ENCODE peak calls at places on chromosomes 3 and 15, in eight cellular contexts. J is cardiac fibroblast, E is OCI-LY7, Y is mammary epithelial cell, H is mucosa of descending colon, I is sigmoid colon, C is uterus, V is HL-60. F is an unnamed sample.
A peak's percentile ranks its signal among the peaks of the same experiment; 100 is the strongest.

GRCh38 chr3:195540526-195540925 is 2.6 kb downstream of the PPP1R2 start:
- DNase-seq in J (no peak), E (peak; percentile 48), Y (no peak), H (no peak), I (no peak), C (no peak), V (no peak), F (no peak)

GRCh38 chr3:53677406-53677805 is 168.8 kb downstream of the CHDH start:
- DNase-seq in J (no peak), E (peak; percentile 10), Y (no peak), H (peak; percentile 11), I (no peak), C (no peak), V (peak; percentile 14), F (no peak)

GRCh38 chr3:136070334-136070733 is 104.8 kb downstream of the PPP2R3A start:
- DNase-seq in J (peak; percentile 87), E (no peak), Y (peak; percentile 80), H (no peak), I (no peak), C (no peak), V (no peak), F (peak; percentile 93)

GRCh38 chr15:41946970-41947369 is 25.4 kb downstream of the EHD4 start:
- DNase-seq in J (no peak), E (no peak), Y (peak; percentile 67), H (no peak), I (no peak), C (no peak), V (no peak), F (no peak)

GRCh38 chr15:29031502-29032228 is 145.9 kb downstream of the APBA2 start:
- DNase-seq in J (no peak), E (no peak), Y (no peak), H (no peak), I (no peak), C (no peak), V (no peak), F (no peak)

GRCh38 chr15:68729789-68730201 is 90.9 kb downstream of the ANP32A start:
- DNase-seq in J (no peak), E (no peak), Y (no peak), H (no peak), I (peak; percentile 69), C (peak; percentile 42), V (no peak), F (peak; percentile 51)

GRCh38 chr3:5144316-5144994 is 22.4 kb downstream of the ARL8B start:
- DNase-seq in J (no peak), E (no peak), Y (peak; percentile 55), H (no peak), I (no peak), C (no peak), V (no peak), F (no peak)

GRCh38 chr3:156681003-156681402 is 6.6 kb downstream of the TIPARP start:
- DNase-seq in J (peak; percentile 92), E (no peak), Y (peak; percentile 97), H (no peak), I (peak; percentile 66), C (peak; percentile 49), V (peak; percentile 76), F (peak; percentile 81)

GRCh38 chr3:63029921-63030320 is 154.7 kb upstream of the CADPS start:
- DNase-seq in J (no peak), E (no peak), Y (no peak), H (no peak), I (no peak), C (no peak), V (no peak), F (no peak)

GRCh38 chr3:66797916-66798560 is 200.1 kb upstream of the KBTBD8 start:
- DNase-seq in J (peak; percentile 65), E (no peak), Y (no peak), H (no peak), I (peak; percentile 82), C (peak; percentile 31), V (no peak), F (peak; percentile 77)

GRCh38 chr3:169857811-169858210 is 11.9 kb downstream of the LRRC31 start:
- DNase-seq in J (no peak), E (no peak), Y (no peak), H (no peak), I (no peak), C (no peak), V (no peak), F (no peak)

GRCh38 chr3:185420762-185421161 is 57.8 kb downstream of the MAP3K13 start:
- DNase-seq in J (peak; percentile 27), E (no peak), Y (peak; percentile 76), H (peak; percentile 79), I (no peak), C (no peak), V (no peak), F (no peak)

GRCh38 chr3:64039972-64040733 is 16.9 kb upstream of the PSMD6 start:
- DNase-seq in J (no peak), E (no peak), Y (no peak), H (no peak), I (no peak), C (no peak), V (no peak), F (no peak)

GRCh38 chr3:100310355-100310965 is 24.1 kb upstream of the NIT2 start:
- DNase-seq in J (no peak), E (no peak), Y (no peak), H (no peak), I (no peak), C (no peak), V (no peak), F (no peak)

GRCh38 chr3:100306695-100307094 is 27.9 kb upstream of the NIT2 start:
- DNase-seq in J (no peak), E (no peak), Y (no peak), H (no peak), I (no peak), C (no peak), V (no peak), F (no peak)

GRCh38 chr3:100316656-100317069 is 17.9 kb upstream of the NIT2 start:
- DNase-seq in J (peak; percentile 85), E (peak; percentile 64), Y (peak; percentile 45), H (peak; percentile 60), I (no peak), C (peak; percentile 34), V (peak; percentile 28), F (peak; percentile 43)

DNA sequence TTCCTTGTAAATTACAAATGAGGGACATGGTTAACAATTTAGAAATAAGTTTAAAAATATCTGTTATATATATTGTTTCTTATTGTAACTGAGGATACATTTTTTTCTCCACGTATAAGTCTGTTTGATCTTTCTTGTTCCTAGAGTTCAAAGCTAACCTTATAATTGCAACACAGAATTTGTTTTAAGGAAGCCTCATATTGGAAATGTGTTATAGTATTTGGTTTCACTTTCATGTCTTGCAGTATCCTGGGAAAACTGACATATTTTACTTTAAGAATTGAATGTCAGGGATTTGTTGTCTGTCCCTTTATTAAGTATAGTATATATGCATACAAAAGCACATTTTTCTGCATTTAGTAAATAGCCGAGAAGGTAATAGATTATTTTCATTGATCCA is 23.5 kb upstream of the NIT2 start:
- DNase-seq in J (no peak), E (no peak), Y (no peak), H (no peak), I (no peak), C (no peak), V (no peak), F (no peak)
- H3K4me3 ChIP-seq in J (no peak overlapping the region), E (no peak overlapping the region), Y (no peak overlapping the region), H (no peak overlapping the region), I (no peak overlapping the region), C (no peak overlapping the region), V (no peak overlapping the region), F (no peak overlapping the region)

GRCh38 chr3:188947983-188948657 is 223.7 kb upstream of the TPRG1 start:
- DNase-seq in J (peak; percentile 99), E (no peak), Y (peak; percentile 79), H (peak; percentile 88), I (peak; percentile 99), C (peak; percentile 97), V (no peak), F (peak; percentile 98)

GRCh38 chr3:188946351-188946750 is 225.4 kb upstream of the TPRG1 start:
- DNase-seq in J (no peak), E (no peak), Y (no peak), H (no peak), I (no peak), C (no peak), V (no peak), F (no peak)

GRCh38 chr3:188947401-188947982 is 224.3 kb upstream of the TPRG1 start:
- DNase-seq in J (peak; percentile 86), E (no peak), Y (peak; percentile 85), H (peak; percentile 85), I (peak; percentile 95), C (peak; percentile 91), V (no peak), F (peak; percentile 79)

GRCh38 chr3:188948658-188949400 is 222.9 kb upstream of the TPRG1 start:
- DNase-seq in J (peak; percentile 99), E (no peak), Y (peak; percentile 88), H (no peak), I (peak; percentile 84), C (peak; percentile 46), V (peak; percentile 52), F (peak; percentile 96)

DNA sequence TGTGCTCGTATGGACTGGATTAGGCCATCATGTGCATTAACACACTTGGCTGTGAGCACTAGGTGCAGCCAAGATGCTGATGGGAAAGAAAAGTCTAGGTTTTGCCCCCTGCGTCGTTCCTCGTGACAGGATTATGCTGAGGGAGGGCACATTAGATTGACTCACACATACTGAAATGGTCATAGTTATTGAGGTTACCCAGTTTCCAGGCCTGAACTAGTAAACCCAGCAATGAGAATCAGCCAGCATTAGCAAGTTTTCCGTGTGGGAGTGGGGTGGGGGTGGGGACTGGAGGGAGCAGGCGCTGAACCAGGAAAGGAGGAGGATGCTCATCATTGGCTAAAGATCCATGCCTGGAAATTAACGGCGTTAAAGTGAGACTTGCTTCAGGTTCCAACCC is 224.9 kb upstream of the TPRG1 start:
- DNase-seq in J (peak; percentile 44), E (no peak), Y (no peak), H (no peak), I (no peak), C (peak; percentile 68), V (no peak), F (peak; percentile 39)
- H3K4me3 ChIP-seq in J (peak overlapping the region; percentile 36), E (no peak overlapping the region), Y (peak overlapping the region; percentile 43), H (no peak overlapping the region), I (peak overlapping the region; percentile 43), C (peak overlapping the region; percentile 39), V (no peak overlapping the region), F (no peak overlapping the region)

DNA sequence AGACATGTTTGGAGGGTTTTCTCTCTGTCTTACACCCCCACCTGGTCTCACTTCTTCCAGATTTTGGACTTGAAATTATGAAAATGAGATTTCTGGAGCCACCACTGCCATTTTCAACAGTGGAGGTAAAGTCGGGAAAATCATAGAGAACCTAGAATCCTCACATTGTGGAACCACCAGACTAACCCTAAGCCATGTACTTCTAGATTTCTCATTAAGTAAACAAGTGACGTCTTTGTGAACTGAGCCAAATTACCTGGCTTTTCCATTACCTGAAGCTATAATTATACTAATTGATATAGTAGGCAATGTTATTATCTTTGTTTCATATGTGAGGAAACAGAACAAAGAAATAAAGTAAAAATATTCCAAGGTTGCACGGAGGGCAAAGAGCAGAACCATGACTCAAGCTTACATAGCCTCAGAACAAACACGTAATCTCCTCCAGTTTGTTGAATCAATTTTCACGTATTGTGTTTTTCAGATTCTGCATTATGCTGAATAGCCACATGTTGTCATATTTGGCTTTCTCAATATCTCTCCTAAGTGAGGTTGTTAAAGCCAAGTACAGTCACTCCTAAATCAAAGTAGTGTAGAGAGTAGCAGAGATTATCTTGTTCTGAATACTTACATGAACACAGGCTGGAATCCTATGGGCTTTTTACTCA is 101.3 kb upstream of the CMC1 start:
- DNase-seq in J (peak; percentile 89), E (no peak), Y (no peak), H (no peak), I (no peak), C (no peak), V (no peak), F (no peak)
- H3K4me3 ChIP-seq in J (no peak overlapping the region), E (no peak overlapping the region), Y (no peak overlapping the region), H (no peak overlapping the region), I (no peak overlapping the region), C (no peak overlapping the region), V (no peak overlapping the region), F (no peak overlapping the region)

GRCh38 chr15:64931381-64931780 is 19.7 kb downstream of the ANKDD1A start:
- DNase-seq in J (no peak), E (no peak), Y (no peak), H (no peak), I (no peak), C (no peak), V (no peak), F (no peak)
- H3K4me3 ChIP-seq in J (no peak overlapping the region), E (no peak overlapping the region), Y (no peak overlapping the region), H (no peak overlapping the region), I (no peak overlapping the region), C (no peak overlapping the region), V (no peak overlapping the region), F (no peak overlapping the region)

F was measured in foreskin fibroblast.